ENCODE peak calls at places on chromosomes 1 and 21, in ten cellular contexts. C is stimulated activated CD4-positive, alpha-beta T cell treated with anti-CD3 and anti-CD28 coated beads, Interleukin-4, amount 100 ng/mL, for 48 hours; O is globus pallidus; F is activated CD4-positive, alpha-beta T cell treated with anti-CD3 and anti-CD28 coated beads, Interleukin-2, amount 10 ng/mL, durations not matched to agents 7 days and 5 days; J is T follicular helper cell; X is neural progenitor cell; W is RWPE1; N is left colon; S is pancreas; V is NAMALWA. L is an unnamed sample.

GRCh38 chr1:162950187-162950586 is 89.2 kb upstream of the CCDC190 start:
- DNase-seq in C (no peak), O (no peak), F (no peak), J (no peak), X (no peak), W (no peak), N (no peak), S (no peak), V (no peak), L (no peak)

GRCh38 chr1:6098303-6099215 is 52.9 kb downstream of the KCNAB2 start:
- DNase-seq in C (no peak), O (no peak), F (no peak), J (no peak), X (no peak), W (no peak), N (no peak), S (no peak), V (no peak), L (no peak)

GRCh38 chr1:201540846-201541735 is 2.2 kb downstream of the NAV1 start:
- DNase-seq in C (no peak), O (no peak), F (no peak), J (no peak), X (no peak), W (no peak), N (no peak), S (no peak), V (no peak), L (no peak)

GRCh38 chr21:45797338-45797737 is 153.8 kb downstream of the PCBP3 start:
- DNase-seq in C (no peak), O (no peak), F (no peak), J (no peak), X (no peak), W (no peak), N (no peak), S (no peak), V (no peak), L (no peak)

GRCh38 chr1:38265293-38266196 is 219.0 kb upstream of the POU3F1 start:
- DNase-seq in C (no peak), O (no peak), F (no peak), J (no peak), X (no peak), W (no peak), N (no peak), S (no peak), V (no peak), L (no peak)

GRCh38 chr1:241640867-241641542 is 836 bp upstream of the CHML start:
- DNase-seq in C (no peak), O (peak), F (no peak), J (no peak), X (no peak), W (no peak), N (peak), S (no peak), V (peak), L (no peak)

GRCh38 chr21:35904995-35905972 is 155.0 kb downstream of the SETD4 start:
- DNase-seq in C (no peak), O (no peak), F (no peak), J (no peak), X (no peak), W (no peak), N (no peak), S (no peak), V (no peak), L (no peak)

GRCh38 chr1:52684545-52684944 is 13.6 kb downstream of the COA7 start:
- DNase-seq in C (no peak), O (no peak), F (no peak), J (no peak), X (no peak), W (no peak), N (no peak), S (no peak), V (no peak), L (no peak)

GRCh38 chr1:174976436-174977107 is 23.2 kb upstream of the CACYBP start:
- DNase-seq in C (no peak), O (no peak), F (no peak), J (no peak), X (no peak), W (peak), N (no peak), S (no peak), V (no peak), L (no peak)

GRCh38 chr1:7584643-7585042 is 186.5 kb upstream of the VAMP3 start:
- DNase-seq in C (no peak), O (no peak), F (no peak), J (no peak), X (no peak), W (no peak), N (peak), S (no peak), V (no peak), L (no peak)

GRCh38 chr1:78607334-78607927 is 12.8 kb upstream of the IFI44L start:
- DNase-seq in C (no peak), O (no peak), F (no peak), J (no peak), X (peak), W (peak), N (no peak), S (no peak), V (peak), L (no peak)

GRCh38 chr1:54798206-54798605 is 2.9 kb downstream of the TTC22 start:
- DNase-seq in C (no peak), O (no peak), F (no peak), J (no peak), X (no peak), W (no peak), N (peak), S (no peak), V (no peak), L (no peak)

GRCh38 chr1:18283601-18284385 is 176.2 kb downstream of the IGSF21 start:
- DNase-seq in C (no peak), O (no peak), F (no peak), J (no peak), X (no peak), W (no peak), N (no peak), S (no peak), V (no peak), L (no peak)

GRCh38 chr21:31502537-31503143 is 156.9 kb upstream of the SOD1 start:
- DNase-seq in C (no peak), O (no peak), F (no peak), J (no peak), X (no peak), W (no peak), N (no peak), S (no peak), V (no peak), L (no peak)

GRCh38 chr1:156860113-156860638 is 489 bp upstream of the NTRK1 start:
- DNase-seq in C (peak), O (peak), F (peak), J (peak), X (peak), W (peak), N (no peak), S (no peak), V (peak), L (peak)

GRCh38 chr1:162903246-162903645 is 42.3 kb upstream of the CCDC190 start:
- DNase-seq in C (no peak), O (no peak), F (no peak), J (no peak), X (peak), W (no peak), N (no peak), S (no peak), V (no peak), L (no peak)

GRCh38 chr1:206686486-206687249 is 2.0 kb downstream of the MAPKAPK2 start:
- DNase-seq in C (no peak), O (no peak), F (peak), J (no peak), X (no peak), W (peak), N (no peak), S (no peak), V (peak), L (no peak)

GRCh38 chr1:210250998-210251679 is 18.5 kb downstream of the SERTAD4 start:
- DNase-seq in C (no peak), O (peak), F (no peak), J (no peak), X (peak), W (peak), N (peak), S (peak), V (no peak), L (peak)